ENCODE peak calls at places on chromosome 20, in eight cellular contexts. One of them, this sample, is unnamed.

GRCh38 chr20:64064145-64064698 is 1.2 kb downstream of the TCEA2 start:
- DNase-seq in right cardiac atrium: no peak
- DNase-seq in CD4-positive, alpha-beta memory T cell: no peak
- DNase-seq in ovary: peak; percentile 58
- DNase-seq in HAP-1: no peak
- DNase-seq in H9: no peak
- DNase-seq in heart left ventricle: no peak
- DNase-seq in brain microvascular endothelial cell: no peak
- DNase-seq in this sample: no peak

GRCh38 chr20:10982692-10983091 is 308.9 kb upstream of the JAG1 start:
- DNase-seq in H9: no peak
- DNase-seq in HAP-1: no peak
- DNase-seq in heart left ventricle: peak; percentile 55
- DNase-seq in brain microvascular endothelial cell: peak; percentile 98
- DNase-seq in ovary: peak; percentile 41
- DNase-seq in CD4-positive, alpha-beta memory T cell: no peak
- DNase-seq in right cardiac atrium: peak; percentile 67
- DNase-seq in this sample: no peak

GRCh38 chr20:50096237-50096636 is 16.7 kb downstream of the UBE2V1 start:
- DNase-seq in H9: no peak
- DNase-seq in heart left ventricle: no peak
- DNase-seq in right cardiac atrium: no peak
- DNase-seq in ovary: no peak
- DNase-seq in brain microvascular endothelial cell: no peak
- DNase-seq in CD4-positive, alpha-beta memory T cell: no peak
- DNase-seq in HAP-1: no peak
- DNase-seq in this sample: no peak

GRCh38 chr20:25022680-25023079 is 30.1 kb upstream of the APMAP start:
- DNase-seq in CD4-positive, alpha-beta memory T cell: no peak
- DNase-seq in brain microvascular endothelial cell: no peak
- DNase-seq in HAP-1: no peak
- DNase-seq in right cardiac atrium: no peak
- DNase-seq in ovary: no peak
- DNase-seq in H9: no peak
- DNase-seq in heart left ventricle: no peak
- DNase-seq in this sample: no peak

GRCh38 chr20:32007787-32008616 is 2.2 kb upstream of the CCM2L start:
- DNase-seq in CD4-positive, alpha-beta memory T cell: no peak
- DNase-seq in right cardiac atrium: peak; percentile 77
- DNase-seq in H9: peak; percentile 80
- DNase-seq in brain microvascular endothelial cell: no peak
- DNase-seq in ovary: peak; percentile 36
- DNase-seq in HAP-1: no peak
- DNase-seq in heart left ventricle: peak; percentile 77
- DNase-seq in this sample: peak; percentile 87

GRCh38 chr20:49641683-49642649 is 71.7 kb downstream of the B4GALT5 start:
- DNase-seq in CD4-positive, alpha-beta memory T cell: no peak
- DNase-seq in right cardiac atrium: no peak
- DNase-seq in H9: no peak
- DNase-seq in heart left ventricle: no peak
- DNase-seq in ovary: no peak
- DNase-seq in HAP-1: peak; percentile 16
- DNase-seq in brain microvascular endothelial cell: no peak
- DNase-seq in this sample: no peak

GRCh38 chr20:14991023-14991422 is 653.6 kb upstream of the FLRT3 start:
- DNase-seq in brain microvascular endothelial cell: peak; percentile 7
- DNase-seq in ovary: no peak
- DNase-seq in CD4-positive, alpha-beta memory T cell: no peak
- DNase-seq in heart left ventricle: no peak
- DNase-seq in HAP-1: no peak
- DNase-seq in right cardiac atrium: no peak
- DNase-seq in H9: no peak
- DNase-seq in this sample: no peak

GRCh38 chr20:330233-331149 is 5.1 kb downstream of the SOX12 start:
- DNase-seq in right cardiac atrium: no peak
- DNase-seq in HAP-1: peak; percentile 75
- DNase-seq in H9: peak; percentile 72
- DNase-seq in CD4-positive, alpha-beta memory T cell: peak; percentile 66
- DNase-seq in brain microvascular endothelial cell: peak; percentile 52
- DNase-seq in heart left ventricle: no peak
- DNase-seq in ovary: peak; percentile 71
- DNase-seq in this sample: peak; percentile 88

GRCh38 chr20:26276811-26277210 is 580.2 kb upstream of the ZNF337 start:
- DNase-seq in CD4-positive, alpha-beta memory T cell: no peak
- DNase-seq in ovary: no peak
- DNase-seq in HAP-1: no peak
- DNase-seq in right cardiac atrium: no peak
- DNase-seq in brain microvascular endothelial cell: peak; percentile 1
- DNase-seq in H9: peak; percentile 40
- DNase-seq in heart left ventricle: no peak
- DNase-seq in this sample: peak; percentile 24

GRCh38 chr20:4383966-4384365 is 337.7 kb upstream of the PRND start:
- DNase-seq in heart left ventricle: no peak
- DNase-seq in brain microvascular endothelial cell: no peak
- DNase-seq in HAP-1: no peak
- DNase-seq in CD4-positive, alpha-beta memory T cell: no peak
- DNase-seq in ovary: no peak
- DNase-seq in H9: no peak
- DNase-seq in right cardiac atrium: no peak
- DNase-seq in this sample: no peak

GRCh38 chr20:23203951-23204730 is 118.0 kb upstream of the CD93 start:
- DNase-seq in brain microvascular endothelial cell: no peak
- DNase-seq in HAP-1: no peak
- DNase-seq in H9: no peak
- DNase-seq in heart left ventricle: no peak
- DNase-seq in CD4-positive, alpha-beta memory T cell: no peak
- DNase-seq in ovary: no peak
- DNase-seq in right cardiac atrium: no peak
- DNase-seq in this sample: no peak

GRCh38 chr20:23374441-23374840 is 12.5 kb downstream of the GZF1 start:
- DNase-seq in brain microvascular endothelial cell: no peak
- DNase-seq in HAP-1: no peak
- DNase-seq in right cardiac atrium: no peak
- DNase-seq in heart left ventricle: no peak
- DNase-seq in ovary: no peak
- DNase-seq in CD4-positive, alpha-beta memory T cell: no peak
- DNase-seq in H9: no peak
- DNase-seq in this sample: no peak

GRCh38 chr20:37850724-37851123 is 52.2 kb upstream of the VSTM2L start:
- DNase-seq in ovary: no peak
- DNase-seq in CD4-positive, alpha-beta memory T cell: no peak
- DNase-seq in heart left ventricle: no peak
- DNase-seq in right cardiac atrium: no peak
- DNase-seq in brain microvascular endothelial cell: peak; percentile 11
- DNase-seq in HAP-1: no peak
- DNase-seq in H9: no peak
- DNase-seq in this sample: no peak

GRCh38 chr20:3258429-3258828 is 19.4 kb upstream of the SLC4A11 start:
- DNase-seq in HAP-1: no peak
- DNase-seq in brain microvascular endothelial cell: no peak
- DNase-seq in CD4-positive, alpha-beta memory T cell: no peak
- DNase-seq in ovary: no peak
- DNase-seq in heart left ventricle: no peak
- DNase-seq in right cardiac atrium: no peak
- DNase-seq in H9: no peak
- DNase-seq in this sample: peak; percentile 60

GRCh38 chr20:13841206-13841605 is 56.4 kb downstream of the NDUFAF5 start:
- DNase-seq in right cardiac atrium: no peak
- DNase-seq in ovary: no peak
- DNase-seq in H9: no peak
- DNase-seq in HAP-1: no peak
- DNase-seq in brain microvascular endothelial cell: no peak
- DNase-seq in CD4-positive, alpha-beta memory T cell: no peak
- DNase-seq in heart left ventricle: no peak
- DNase-seq in this sample: no peak
- H3K27me3 ChIP-seq in right cardiac atrium: peaks cover 3% of the 10 kb centered on the region
- H3K27me3 ChIP-seq in ovary: no peaks in the 10 kb centered on the region
- H3K27me3 ChIP-seq in H9: no peaks in the 10 kb centered on the region
- H3K27me3 ChIP-seq in HAP-1: no peaks in the 10 kb centered on the region
- H3K27me3 ChIP-seq in brain microvascular endothelial cell: no peaks in the 10 kb centered on the region
- H3K27me3 ChIP-seq in CD4-positive, alpha-beta memory T cell: no peaks in the 10 kb centered on the region
- H3K27me3 ChIP-seq in heart left ventricle: no peaks in the 10 kb centered on the region
- H3K27me3 ChIP-seq in this sample: no peaks in the 10 kb centered on the region

DNA sequence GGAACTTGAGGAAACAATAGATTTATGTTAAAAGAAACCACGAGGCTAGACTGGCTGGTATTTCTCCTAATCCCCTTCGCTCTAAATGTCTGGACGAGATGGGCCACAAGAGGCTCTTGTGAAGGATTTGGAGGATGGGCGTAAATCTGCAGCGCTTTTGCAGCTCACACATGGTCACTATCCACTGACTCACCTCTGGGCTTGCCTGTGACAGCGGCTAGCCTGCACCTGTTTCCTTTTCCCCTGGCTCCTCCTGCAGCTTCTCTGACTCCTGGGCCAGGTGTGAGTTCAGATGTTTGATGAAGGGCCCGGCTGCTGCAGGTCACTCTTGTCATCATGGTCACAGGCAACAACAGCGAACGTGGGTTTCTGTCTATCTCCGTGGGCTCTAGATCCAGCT is 629.4 kb downstream of the CBLN4 start:
- DNase-seq in brain microvascular endothelial cell: no peak
- DNase-seq in HAP-1: no peak
- DNase-seq in heart left ventricle: no peak
- DNase-seq in H9: peak; percentile 30
- DNase-seq in CD4-positive, alpha-beta memory T cell: no peak
- DNase-seq in right cardiac atrium: no peak
- DNase-seq in ovary: no peak
- DNase-seq in this sample: no peak
- H3K27me3 ChIP-seq in brain microvascular endothelial cell: no peaks in the 10 kb centered on the region
- H3K27me3 ChIP-seq in HAP-1: no peaks in the 10 kb centered on the region
- H3K27me3 ChIP-seq in heart left ventricle: no peaks in the 10 kb centered on the region
- H3K27me3 ChIP-seq in H9: no peaks in the 10 kb centered on the region
- H3K27me3 ChIP-seq in CD4-positive, alpha-beta memory T cell: no peaks in the 10 kb centered on the region
- H3K27me3 ChIP-seq in right cardiac atrium: no peaks in the 10 kb centered on the region
- H3K27me3 ChIP-seq in ovary: no peaks in the 10 kb centered on the region
- H3K27me3 ChIP-seq in this sample: no peaks in the 10 kb centered on the region

DNA sequence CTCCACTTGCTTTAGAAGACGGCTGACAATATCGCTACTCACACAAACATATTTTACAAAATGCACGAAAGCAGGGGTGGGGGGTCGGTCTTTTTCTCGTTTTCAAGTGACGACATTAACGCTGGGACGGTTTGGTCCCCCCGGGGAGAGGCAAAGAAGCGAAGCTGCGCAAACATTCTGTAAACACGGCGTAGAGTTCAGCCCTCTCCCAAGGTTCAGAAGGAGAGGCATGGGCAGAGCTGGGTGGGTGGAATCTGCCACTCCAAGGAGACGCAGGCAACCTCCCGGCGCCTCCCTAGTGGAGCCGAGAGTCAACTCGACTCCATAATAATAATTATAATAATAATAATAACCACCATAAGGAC is 2.4 kb downstream of the NKX2-2 start:
- DNase-seq in CD4-positive, alpha-beta memory T cell: no peak
- DNase-seq in brain microvascular endothelial cell: no peak
- DNase-seq in heart left ventricle: no peak
- DNase-seq in HAP-1: no peak
- DNase-seq in right cardiac atrium: no peak
- DNase-seq in ovary: no peak
- DNase-seq in H9: peak; percentile 33
- DNase-seq in this sample: peak; percentile 71
- H3K27me3 ChIP-seq in CD4-positive, alpha-beta memory T cell: peaks cover 72% of the 10 kb centered on the region
- H3K27me3 ChIP-seq in brain microvascular endothelial cell: peaks cover 85% of the 10 kb centered on the region
- H3K27me3 ChIP-seq in heart left ventricle: peaks cover 96% of the 10 kb centered on the region
- H3K27me3 ChIP-seq in HAP-1: no peaks in the 10 kb centered on the region
- H3K27me3 ChIP-seq in right cardiac atrium: no peaks in the 10 kb centered on the region
- H3K27me3 ChIP-seq in ovary: peaks cover 3% of the 10 kb centered on the region
- H3K27me3 ChIP-seq in H9: peaks cover 79% of the 10 kb centered on the region
- H3K27me3 ChIP-seq in this sample: peaks cover 92% of the 10 kb centered on the region

DNA sequence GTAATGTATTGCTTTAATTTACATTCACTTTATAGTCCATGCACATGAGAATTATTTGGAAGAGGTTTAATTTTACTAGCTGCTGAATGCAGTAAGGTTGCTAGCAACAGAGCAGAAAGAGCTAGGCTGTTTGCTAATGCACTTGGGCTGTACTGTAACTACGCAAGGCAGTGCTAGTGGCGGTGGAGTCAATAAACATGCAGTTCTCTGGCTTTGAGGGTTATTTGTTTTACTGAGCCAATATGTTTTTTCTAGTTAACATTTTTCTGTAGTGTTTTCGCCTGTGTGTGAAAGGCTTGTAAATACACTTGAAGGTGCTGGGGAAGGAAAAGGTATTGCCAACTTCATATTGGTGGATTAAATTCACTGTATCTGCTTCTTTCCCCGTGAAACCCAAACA is 112.8 kb downstream of the BTBD3 start:
- DNase-seq in heart left ventricle: no peak
- DNase-seq in brain microvascular endothelial cell: no peak
- DNase-seq in right cardiac atrium: no peak
- DNase-seq in ovary: no peak
- DNase-seq in H9: no peak
- DNase-seq in HAP-1: no peak
- DNase-seq in CD4-positive, alpha-beta memory T cell: no peak
- DNase-seq in this sample: no peak
- H3K27me3 ChIP-seq in heart left ventricle: no peaks in the 10 kb centered on the region
- H3K27me3 ChIP-seq in brain microvascular endothelial cell: no peaks in the 10 kb centered on the region
- H3K27me3 ChIP-seq in right cardiac atrium: no peaks in the 10 kb centered on the region
- H3K27me3 ChIP-seq in ovary: no peaks in the 10 kb centered on the region
- H3K27me3 ChIP-seq in H9: no peaks in the 10 kb centered on the region
- H3K27me3 ChIP-seq in HAP-1: no peaks in the 10 kb centered on the region
- H3K27me3 ChIP-seq in CD4-positive, alpha-beta memory T cell: no peaks in the 10 kb centered on the region
- H3K27me3 ChIP-seq in this sample: no peaks in the 10 kb centered on the region

DNA sequence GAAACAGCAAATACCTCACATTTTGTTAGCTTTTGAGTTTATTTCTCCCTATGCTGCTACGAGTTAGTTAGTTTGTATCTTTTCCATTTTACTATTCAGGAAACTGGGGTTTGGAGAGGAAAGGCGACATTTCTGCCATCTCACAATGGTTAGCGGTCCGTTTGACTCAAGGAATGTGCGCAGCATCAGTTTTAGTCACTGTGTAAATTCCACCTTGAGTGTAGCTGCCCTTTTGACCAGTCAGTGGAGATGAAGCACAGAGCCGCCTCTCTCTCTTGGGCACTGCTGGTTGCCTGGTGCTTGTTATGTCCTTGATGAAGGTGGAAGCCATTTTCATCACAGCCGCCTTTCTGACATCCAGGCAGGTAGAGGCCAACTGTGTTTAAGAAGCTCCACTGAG is 185.5 kb downstream of the SCP2D1 start:
- DNase-seq in H9: no peak
- DNase-seq in HAP-1: no peak
- DNase-seq in heart left ventricle: no peak
- DNase-seq in brain microvascular endothelial cell: no peak
- DNase-seq in CD4-positive, alpha-beta memory T cell: no peak
- DNase-seq in ovary: no peak
- DNase-seq in right cardiac atrium: no peak
- DNase-seq in this sample: no peak
- H3K27me3 ChIP-seq in H9: no peaks in the 10 kb centered on the region
- H3K27me3 ChIP-seq in HAP-1: no peaks in the 10 kb centered on the region
- H3K27me3 ChIP-seq in heart left ventricle: no peaks in the 10 kb centered on the region
- H3K27me3 ChIP-seq in brain microvascular endothelial cell: no peaks in the 10 kb centered on the region
- H3K27me3 ChIP-seq in CD4-positive, alpha-beta memory T cell: no peaks in the 10 kb centered on the region
- H3K27me3 ChIP-seq in ovary: no peaks in the 10 kb centered on the region
- H3K27me3 ChIP-seq in right cardiac atrium: no peaks in the 10 kb centered on the region
- H3K27me3 ChIP-seq in this sample: no peaks in the 10 kb centered on the region

This sample was measured in H7.